ENCODE peak calls at places on chromosome 13, in five cellular contexts. H is D721Med; Z is activated T-cell treated with anti-CD3 and anti-CD28 coated beads, Interleukin-2, amount 50 U/mL, for 48 hours; T is lower leg skin; M is CD4-positive, CD25-positive, alpha-beta regulatory T cell. S is an unnamed sample.

GRCh38 chr13:21537105-21537504 is 66.9 kb downstream of the MICU2 start:
- DNase-seq in H (no peak), Z (no peak), T (no peak), M (no peak), S (peak; percentile 72)

GRCh38 chr13:103067751-103068563 is 1.7 kb upstream of the SLC10A2 start:
- DNase-seq in H (no peak), Z (no peak), T (no peak), M (no peak), S (no peak)

GRCh38 chr13:52109096-52109495 is 19.8 kb downstream of the NEK5 start:
- DNase-seq in H (no peak), Z (no peak), T (no peak), M (no peak), S (no peak)

GRCh38 chr13:61664821-61665705 is 249.4 kb upstream of the PCDH20 start:
- DNase-seq in H (no peak), Z (no peak), T (no peak), M (no peak), S (no peak)

GRCh38 chr13:71624641-71625040 is 242.4 kb downstream of the DACH1 start:
- DNase-seq in H (no peak), Z (no peak), T (no peak), M (no peak), S (peak; percentile 69)

GRCh38 chr13:107576430-107576829 is 638.9 kb downstream of the LIG4 start:
- DNase-seq in H (no peak), Z (no peak), T (no peak), M (no peak), S (no peak)

GRCh38 chr13:40682449-40683240 is 16.2 kb upstream of the FOXO1 start:
- DNase-seq in H (no peak), Z (no peak), T (no peak), M (peak; percentile 61), S (peak; percentile 51)

GRCh38 chr13:20869540-20869939 is 33.0 kb downstream of the XPO4 start:
- DNase-seq in H (no peak), Z (no peak), T (no peak), M (no peak), S (peak; percentile 16)

GRCh38 chr13:90511903-90512302 is 835.6 kb upstream of the MIR17HG start:
- DNase-seq in H (no peak), Z (no peak), T (no peak), M (no peak), S (no peak)

GRCh38 chr13:102597029-102598015 is 536 bp downstream of the TPP2 start:
- DNase-seq in H (no peak), Z (peak; percentile 47), T (peak; percentile 88), M (peak; percentile 26), S (no peak)

GRCh38 chr13:46265292-46265691 is 53.6 kb downstream of the LRRC63 start:
- DNase-seq in H (no peak), Z (no peak), T (no peak), M (no peak), S (no peak)

GRCh38 chr13:20716951-20717350 is 13.5 kb downstream of the IL17D start:
- DNase-seq in H (peak; percentile 80), Z (no peak), T (no peak), M (no peak), S (no peak)

GRCh38 chr13:19818223-19818842 is 35.6 kb upstream of the PSPC1 start:
- DNase-seq in H (no peak), Z (peak; percentile 65), T (peak; percentile 85), M (peak; percentile 19), S (peak; percentile 26)

GRCh38 chr13:114140131-114140908 is 7.9 kb upstream of the RASA3 start:
- DNase-seq in H (no peak), Z (no peak), T (no peak), M (peak; percentile 51), S (no peak)

GRCh38 chr13:30832845-30833332 is 73.2 kb upstream of the MEDAG start:
- DNase-seq in H (no peak), Z (peak; percentile 71), T (peak; percentile 92), M (no peak), S (no peak)

GRCh38 chr13:42883771-42884170 is 102.4 kb downstream of the FAM216B start:
- DNase-seq in H (no peak), Z (no peak), T (no peak), M (no peak), S (peak; percentile 60)

GRCh38 chr13:76596216-76596615 is 290.0 kb downstream of the KCTD12 start:
- DNase-seq in H (no peak), Z (no peak), T (no peak), M (no peak), S (peak; percentile 2)

S was measured in amniotic epithelial cell.